ENCODE peak calls at places on chromosomes 13 and 19, in ten cellular contexts. T is H1, E is ovary, N is SK-N-SH, H is stomach, X is suprapubic skin, P is tibial nerve, S is A549, C is sigmoid colon, V is HepG2. A is an unnamed sample.
A peak's percentile ranks its signal among the peaks of the same experiment; 100 is the strongest.

GRCh38 chr19:4581381-4582111 is 22.1 kb upstream of the SEMA6B start:
- DNase-seq in T (peak; percentile 86), E (no peak), N (peak; percentile 94), H (no peak), X (no peak), P (no peak), S (no peak), C (no peak), V (no peak), A (no peak)

GRCh38 chr13:107834717-107835116 is 380.6 kb downstream of the LIG4 start:
- DNase-seq in T (no peak), E (no peak), N (no peak), H (no peak), X (no peak), P (no peak), S (no peak), C (no peak), V (no peak), A (no peak)

GRCh38 chr19:58350871-58351557 is 2.3 kb downstream of the A1BG start:
- DNase-seq in T (no peak), E (no peak), N (no peak), H (no peak), X (no peak), P (no peak), S (no peak), C (no peak), V (no peak), A (peak; percentile 71)

GRCh38 chr13:64130170-64130569 is 2714.5 kb upstream of the PCDH20 start:
- DNase-seq in T (no peak), E (no peak), N (no peak), H (no peak), X (no peak), P (no peak), S (no peak), C (no peak), V (no peak), A (no peak)

GRCh38 chr13:113367020-113367560 is 3.2 kb upstream of the GRTP1 start:
- DNase-seq in T (peak; percentile 45), E (no peak), N (no peak), H (peak; percentile 22), X (no peak), P (no peak), S (no peak), C (peak; percentile 36), V (no peak), A (no peak)

GRCh38 chr13:54357284-54357933 is 1328.8 kb downstream of the OLFM4 start:
- DNase-seq in T (no peak), E (no peak), N (no peak), H (no peak), X (no peak), P (no peak), S (no peak), C (no peak), V (no peak), A (no peak)

GRCh38 chr13:54989418-54989817 is 1960.8 kb downstream of the OLFM4 start:
- DNase-seq in T (no peak), E (no peak), N (no peak), H (no peak), X (no peak), P (no peak), S (no peak), C (no peak), V (no peak), A (no peak)

GRCh38 chr19:13541554-13541953 is 35.3 kb upstream of the CACNA1A start:
- DNase-seq in T (no peak), E (no peak), N (no peak), H (no peak), X (no peak), P (no peak), S (no peak), C (no peak), V (no peak), A (no peak)

GRCh38 chr13:30312859-30313258 is 5.5 kb upstream of the KATNAL1 start:
- DNase-seq in T (no peak), E (no peak), N (no peak), H (no peak), X (no peak), P (no peak), S (no peak), C (no peak), V (no peak), A (no peak)

GRCh38 chr19:3599776-3600183 is 6.9 kb downstream of the TBXA2R start:
- DNase-seq in T (peak; percentile 74), E (no peak), N (peak; percentile 72), H (no peak), X (peak; percentile 59), P (no peak), S (no peak), C (no peak), V (no peak), A (peak; percentile 70)

GRCh38 chr19:43636121-43636683 is 3.4 kb downstream of the CADM4 start:
- DNase-seq in T (peak; percentile 70), E (no peak), N (no peak), H (no peak), X (peak; percentile 53), P (no peak), S (no peak), C (no peak), V (peak; percentile 24), A (peak; percentile 40)

GRCh38 chr13:72586519-72586918 is 140.9 kb downstream of the MZT1 start:
- DNase-seq in T (no peak), E (no peak), N (no peak), H (no peak), X (no peak), P (no peak), S (no peak), C (no peak), V (no peak), A (no peak)

GRCh38 chr13:102700088-102701031 is 5.5 kb upstream of the METTL21C start:
- DNase-seq in T (no peak), E (no peak), N (no peak), H (no peak), X (no peak), P (no peak), S (no peak), C (no peak), V (no peak), A (no peak)

GRCh38 chr19:30226464-30227070 is 145.6 kb upstream of the ZNF536 start:
- DNase-seq in T (peak; percentile 59), E (no peak), N (peak; percentile 79), H (no peak), X (no peak), P (no peak), S (no peak), C (no peak), V (no peak), A (no peak)

GRCh38 chr13:29954082-29955043 is 103.9 kb upstream of the UBL3 start:
- DNase-seq in T (no peak), E (no peak), N (no peak), H (no peak), X (no peak), P (no peak), S (no peak), C (no peak), V (no peak), A (no peak)

GRCh38 chr13:22110368-22110767 is 439.5 kb downstream of the FGF9 start:
- DNase-seq in T (no peak), E (no peak), N (no peak), H (no peak), X (no peak), P (no peak), S (no peak), C (no peak), V (no peak), A (peak; percentile 41)

GRCh38 chr19:48501446-48501960 is 10.1 kb downstream of the LMTK3 start:
- DNase-seq in T (peak; percentile 90), E (no peak), N (no peak), H (peak; percentile 70), X (no peak), P (no peak), S (no peak), C (no peak), V (peak; percentile 84), A (peak; percentile 92)

GRCh38 chr19:17415107-17415506 is 4.7 kb upstream of the MVB12A start:
- DNase-seq in T (no peak), E (peak; percentile 59), N (no peak), H (no peak), X (no peak), P (no peak), S (no peak), C (no peak), V (no peak), A (no peak)
- H3K4me1 ChIP-seq in T (peaks cover 3% of the 10 kb centered on the region), E (peaks cover 18% of the 10 kb centered on the region), N (peaks cover 11% of the 10 kb centered on the region), H (peaks cover 48% of the 10 kb centered on the region), X (peaks cover 7% of the 10 kb centered on the region), P (no peaks in the 10 kb centered on the region), S (peaks cover 4% of the 10 kb centered on the region), C (peaks cover 23% of the 10 kb centered on the region), V (peaks cover 9% of the 10 kb centered on the region), A (peaks cover 14% of the 10 kb centered on the region)

GRCh38 chr13:110915874-110916670 is 1.2 kb upstream of the ANKRD10 start:
- DNase-seq in T (no peak), E (no peak), N (no peak), H (no peak), X (no peak), P (no peak), S (no peak), C (no peak), V (peak; percentile 49), A (no peak)

GRCh38 chr13:110914293-110915056 is 394 bp downstream of the ANKRD10 start:
- DNase-seq in T (peak; percentile 76), E (peak; percentile 86), N (peak; percentile 88), H (peak; percentile 77), X (peak; percentile 83), P (peak; percentile 52), S (peak; percentile 75), C (peak; percentile 90), V (peak; percentile 58), A (peak; percentile 97)

GRCh38 chr13:110913911-110914292 is 967 bp downstream of the ANKRD10 start:
- DNase-seq in T (no peak), E (no peak), N (no peak), H (no peak), X (peak; percentile 76), P (no peak), S (no peak), C (no peak), V (no peak), A (no peak)

GRCh38 chr13:110916671-110917142 is 1.8 kb upstream of the ANKRD10 start:
- DNase-seq in T (no peak), E (no peak), N (no peak), H (no peak), X (no peak), P (no peak), S (no peak), C (no peak), V (no peak), A (no peak)

GRCh38 chr13:110915057-110915873 is at the start of gene ANKRD10:
- DNase-seq in T (peak; percentile 99), E (peak; percentile 99), N (peak; percentile 98), H (peak; percentile 99), X (peak; percentile 99), P (peak; percentile 98), S (peak; percentile 95), C (peak; percentile 99), V (peak; percentile 97), A (peak; percentile 100)
- TF ChIP-seq EP300 in T (no peak), E (peak; percentile 56), N (no peak), H (no peak), X (no peak), P (peak; percentile 73), S (no peak), C (no peak), V (no peak), A (peak; percentile 29)

GRCh38 chr13:51837016-51837415 is 8.0 kb downstream of the TMEM272 start:
- DNase-seq in T (no peak), E (no peak), N (no peak), H (no peak), X (no peak), P (no peak), S (no peak), C (no peak), V (no peak), A (no peak)
- H3K4me1 ChIP-seq in T (no peaks in the 10 kb centered on the region), E (no peaks in the 10 kb centered on the region), N (peaks cover 2% of the 10 kb centered on the region), H (no peaks in the 10 kb centered on the region), X (no peaks in the 10 kb centered on the region), P (no peaks in the 10 kb centered on the region), S (no peaks in the 10 kb centered on the region), C (no peaks in the 10 kb centered on the region), V (no peaks in the 10 kb centered on the region), A (peaks cover 3% of the 10 kb centered on the region)

GRCh38 chr19:46951236-46951986 is 68.2 kb upstream of the NPAS1 start:
- DNase-seq in T (no peak), E (no peak), N (no peak), H (no peak), X (no peak), P (no peak), S (peak; percentile 92), C (no peak), V (peak; percentile 75), A (no peak)
- TF ChIP-seq EP300 in T (no peak), E (no peak), N (no peak), H (no peak), X (no peak), P (no peak), S (no peak), C (no peak), V (no peak), A (no peak)

A was measured in upper lobe of left lung.